ENCODE peak calls at places on chromosomes 12 and 14, in four cellular contexts. O is type B pancreatic cell, Q is fibroblast of pulmonary artery, R is glutamatergic neuron. K is an unnamed sample.

GRCh38 chr12:27009926-27010325 is 4.3 kb downstream of the TM7SF3 start:
- DNase-seq in O (no peak), Q (no peak), R (no peak), K (no peak)

GRCh38 chr12:12467222-12467621 is 95.4 kb downstream of the DUSP16 start:
- DNase-seq in O (no peak), Q (no peak), R (no peak), K (no peak)

GRCh38 chr12:64796205-64796845 is 28.1 kb upstream of the TBC1D30 start:
- DNase-seq in O (no peak), Q (peak), R (peak), K (no peak)

GRCh38 chr14:53408175-53408879 is 255.2 kb upstream of the DDHD1 start:
- DNase-seq in O (no peak), Q (no peak), R (no peak), K (no peak)

GRCh38 chr14:66746316-66747006 is 238.5 kb downstream of the GPHN start:
- DNase-seq in O (no peak), Q (peak), R (no peak), K (no peak)

GRCh38 chr14:37252434-37252833 is 54.7 kb downstream of the MIPOL1 start:
- DNase-seq in O (no peak), Q (no peak), R (no peak), K (no peak)

GRCh38 chr14:64191756-64192155 is 102.4 kb downstream of the ESR2 start:
- DNase-seq in O (no peak), Q (peak), R (no peak), K (no peak)

GRCh38 chr12:52899338-52900035 is 5.4 kb downstream of the KRT8 start:
- DNase-seq in O (no peak), Q (no peak), R (no peak), K (no peak)

GRCh38 chr12:121537814-121538698 is 42.8 kb downstream of the KDM2B start:
- DNase-seq in O (no peak), Q (no peak), R (no peak), K (no peak)

GRCh38 chr14:33435911-33436310 is 497.2 kb downstream of the NPAS3 start:
- DNase-seq in O (no peak), Q (peak), R (no peak), K (no peak)

GRCh38 chr12:53604581-53604980 is 21.6 kb downstream of the ATF7 start:
- DNase-seq in O (no peak), Q (no peak), R (no peak), K (no peak)

GRCh38 chr14:57729208-57730187 is 136.4 kb downstream of the SLC35F4 start:
- DNase-seq in O (no peak), Q (no peak), R (no peak), K (no peak)

GRCh38 chr12:111363578-111363977 is 5.3 kb downstream of the PHETA1 start:
- DNase-seq in O (no peak), Q (peak), R (no peak), K (no peak)

GRCh38 chr12:1533602-1534304 is 60.6 kb downstream of the FBXL14 start:
- DNase-seq in O (no peak), Q (no peak), R (peak), K (peak)

GRCh38 chr12:127781336-127781735 is 485.6 kb upstream of the TMEM132C start:
- DNase-seq in O (no peak), Q (no peak), R (no peak), K (no peak)

GRCh38 chr14:63295991-63296630 is 22.6 kb downstream of the GPHB5 start:
- DNase-seq in O (no peak), Q (peak), R (no peak), K (no peak)

GRCh38 chr14:69423279-69423678 is 24.8 kb downstream of the SLC39A9 start:
- DNase-seq in O (no peak), Q (peak), R (no peak), K (no peak)

GRCh38 chr12:105590571-105590970 is 260.1 kb downstream of the C12orf75 start:
- DNase-seq in O (no peak), Q (no peak), R (no peak), K (no peak)

GRCh38 chr12:1357171-1357570 is 237.2 kb downstream of the FBXL14 start:
- DNase-seq in O (no peak), Q (peak), R (no peak), K (no peak)

GRCh38 chr12:78157199-78157598 is 326.5 kb downstream of the NAV3 start:
- DNase-seq in O (no peak), Q (no peak), R (no peak), K (no peak)

GRCh38 chr12:123998960-123999359 is 25.9 kb downstream of the ZNF664 start:
- DNase-seq in O (no peak), Q (peak), R (no peak), K (no peak)

GRCh38 chr12:130137141-130138018 is 24.9 kb upstream of the FZD10 start:
- DNase-seq in O (no peak), Q (no peak), R (no peak), K (no peak)

GRCh38 chr12:124694250-124694649 is 126.8 kb upstream of the NCOR2 start:
- DNase-seq in O (no peak), Q (no peak), R (no peak), K (no peak)

GRCh38 chr12:75404231-75404630 is 13.3 kb downstream of the GLIPR1L2 start:
- DNase-seq in O (no peak), Q (no peak), R (no peak), K (no peak)

GRCh38 chr12:18383203-18383602 is 121.9 kb downstream of the PIK3C2G start:
- DNase-seq in O (no peak), Q (peak), R (no peak), K (no peak)

GRCh38 chr12:127941332-127941731 is 325.6 kb upstream of the TMEM132C start:
- DNase-seq in O (no peak), Q (no peak), R (no peak), K (no peak)

GRCh38 chr12:21334100-21334499 is 617 bp downstream of the SLCO1A2 start:
- DNase-seq in O (no peak), Q (no peak), R (no peak), K (no peak)

GRCh38 chr14:101101456-101102056 is 198.0 kb upstream of the RTL1 start:
- DNase-seq in O (no peak), Q (peak), R (no peak), K (no peak)

GRCh38 chr12:65510584-65511050 is 232.1 kb downstream of the MSRB3 start:
- DNase-seq in O (peak), Q (peak), R (no peak), K (peak)

GRCh38 chr14:77067632-77068514 is 30.2 kb upstream of the CIPC start:
- DNase-seq in O (peak), Q (peak), R (peak), K (peak)

GRCh38 chr12:65823481-65824313 is 586 bp upstream of the HMGA2 start:
- DNase-seq in O (peak), Q (peak), R (peak), K (peak)

GRCh38 chr14:95784137-95784536 is 70.2 kb upstream of the TCL1A start:
- DNase-seq in O (no peak), Q (peak), R (no peak), K (no peak)

GRCh38 chr12:22856120-22856699 is 231.2 kb downstream of the ETNK1 start:
- DNase-seq in O (no peak), Q (peak), R (no peak), K (no peak)

GRCh38 chr12:38817942-38818341 is 87.4 kb downstream of the CPNE8 start:
- DNase-seq in O (no peak), Q (no peak), R (no peak), K (no peak)

GRCh38 chr14:70907996-70908917 is 998 bp downstream of the PCNX1 start:
- DNase-seq in O (peak), Q (peak), R (peak), K (peak)

GRCh38 chr12:51922762-51923505 is 15.6 kb downstream of the ACVRL1 start:
- DNase-seq in O (no peak), Q (peak), R (no peak), K (no peak)

GRCh38 chr14:23899788-23900187 is 53.8 kb upstream of the DHRS4 start:
- DNase-seq in O (no peak), Q (no peak), R (no peak), K (no peak)

GRCh38 chr14:23894687-23895419 is 58.7 kb upstream of the DHRS4 start:
- DNase-seq in O (no peak), Q (no peak), R (no peak), K (no peak)

DNA sequence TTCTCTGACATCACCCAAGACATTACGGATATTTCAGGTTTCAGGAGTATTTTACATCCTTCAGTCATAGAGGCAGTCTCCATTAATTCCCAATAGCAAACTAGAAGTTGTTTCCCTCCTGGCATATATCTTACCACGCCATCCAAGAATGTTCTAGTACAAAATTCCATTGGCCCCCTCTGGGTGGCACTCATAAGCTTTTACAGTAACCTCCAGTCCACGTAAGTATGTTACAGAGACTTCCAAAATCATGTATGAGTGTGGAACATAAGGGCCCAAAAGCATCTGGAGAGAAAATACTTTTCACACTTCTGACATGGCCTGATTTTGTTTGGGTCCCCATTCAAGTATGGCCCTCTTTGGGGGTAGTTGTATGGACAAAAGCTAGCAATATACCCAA is 58.1 kb upstream of the DHRS4 start:
- DNase-seq in O (no peak), Q (peak), R (no peak), K (no peak)
- TF ChIP-seq CTCF in O (no peak), Q (peak), R (no peak), K (no peak)

GRCh38 chr12:109770104-109770860 is 56.7 kb downstream of the FAM222A start:
- DNase-seq in O (peak), Q (no peak), R (no peak), K (no peak)

GRCh38 chr12:109767991-109768900 is 54.6 kb downstream of the FAM222A start:
- DNase-seq in O (peak), Q (no peak), R (no peak), K (no peak)

GRCh38 chr12:109770861-109771670 is 57.4 kb downstream of the FAM222A start:
- DNase-seq in O (peak), Q (no peak), R (no peak), K (peak)

GRCh38 chr12:109767456-109767855 is 53.8 kb downstream of the FAM222A start:
- DNase-seq in O (peak), Q (no peak), R (no peak), K (no peak)

GRCh38 chr12:109768901-109769670 is 55.5 kb downstream of the FAM222A start:
- DNase-seq in O (peak), Q (no peak), R (no peak), K (no peak)
- TF ChIP-seq CTCF in O (no peak), Q (no peak), R (no peak), K (no peak)

DNA sequence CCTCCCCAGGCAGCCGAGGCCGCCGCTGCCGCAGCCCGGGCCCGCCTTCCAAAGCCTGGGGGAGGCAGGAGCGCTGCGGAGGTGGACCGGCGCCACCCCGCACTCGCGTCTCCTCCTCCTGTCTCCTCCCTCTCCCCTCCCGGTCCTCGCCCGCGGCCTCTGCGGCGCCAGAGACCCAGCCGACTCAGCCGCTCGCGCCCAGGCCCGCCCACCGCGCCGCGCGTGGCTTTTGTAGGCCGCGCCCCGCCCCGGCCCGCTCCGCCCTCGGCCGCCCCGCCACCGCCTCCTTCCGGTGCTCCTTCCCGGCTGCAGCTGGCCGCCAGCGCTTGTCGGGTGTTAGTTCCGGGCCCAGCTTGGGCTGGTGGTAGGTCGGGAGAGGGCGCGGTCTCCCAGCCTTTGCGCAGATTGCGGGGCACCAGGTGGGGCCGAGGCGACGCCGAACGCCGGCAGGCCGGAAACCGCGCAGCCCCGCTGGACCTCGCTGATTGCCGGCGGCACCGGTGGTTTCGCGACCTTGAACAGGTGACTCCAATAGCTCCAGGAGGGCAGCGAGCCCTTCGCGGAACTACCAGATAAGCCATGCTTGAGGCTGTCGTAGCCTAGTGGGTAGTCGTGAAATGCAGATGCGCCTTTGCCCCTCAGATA is at the start of gene CAPRIN2:
- DNase-seq in O (peak), Q (peak), R (peak), K (peak)
- TF ChIP-seq CTCF in O (no peak), Q (no peak), R (no peak), K (peak)

GRCh38 chr14:106790189-106791036 is 1264.0 kb downstream of the TMEM121 start:
- DNase-seq in O (no peak), Q (no peak), R (no peak), K (no peak)

GRCh38 chr14:106786697-106787096 is 1260.3 kb downstream of the TMEM121 start:
- DNase-seq in O (no peak), Q (no peak), R (no peak), K (no peak)

GRCh38 chr14:106792543-106792942 is 1266.2 kb downstream of the TMEM121 start:
- DNase-seq in O (no peak), Q (no peak), R (no peak), K (no peak)

GRCh38 chr14:106788534-106788933 is 1262.2 kb downstream of the TMEM121 start:
- DNase-seq in O (no peak), Q (no peak), R (no peak), K (no peak)

GRCh38 chr14:106789318-106789717 is 1262.9 kb downstream of the TMEM121 start:
- DNase-seq in O (no peak), Q (no peak), R (no peak), K (no peak)
- TF ChIP-seq CTCF in O (no peak), Q (no peak), R (no peak), K (no peak)

DNA sequence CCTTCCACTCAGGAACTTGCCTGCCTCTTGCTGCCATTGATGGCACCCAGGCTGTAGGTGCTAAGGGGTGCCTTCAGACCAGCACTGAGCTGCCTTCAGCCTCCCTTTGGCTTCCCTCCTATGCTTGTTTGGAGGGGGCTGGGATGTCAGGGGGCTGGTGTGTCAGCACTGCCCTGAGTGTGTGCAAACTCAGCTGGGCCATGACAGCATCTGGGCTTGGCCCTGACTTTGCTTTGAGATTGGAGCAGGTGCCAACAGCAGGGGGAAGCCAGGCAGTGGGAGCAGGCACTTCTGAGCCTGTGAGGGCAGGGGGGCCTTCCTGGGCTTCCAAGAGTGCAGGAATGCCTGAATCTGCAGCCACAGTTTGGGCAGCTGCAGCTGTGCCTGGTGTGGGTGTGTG is 56.9 kb downstream of the ATP23 start:
- DNase-seq in O (no peak), Q (no peak), R (no peak), K (no peak)
- TF ChIP-seq CTCF in O (no peak), Q (no peak), R (no peak), K (no peak)

GRCh38 chr12:70268972-70269371 is 25.7 kb downstream of the CNOT2 start:
- DNase-seq in O (no peak), Q (no peak), R (no peak), K (no peak)

GRCh38 chr12:70270108-70270507 is 26.9 kb downstream of the CNOT2 start:
- DNase-seq in O (no peak), Q (no peak), R (no peak), K (no peak)

GRCh38 chr12:70264067-70264867 is 21.0 kb downstream of the CNOT2 start:
- DNase-seq in O (no peak), Q (no peak), R (no peak), K (no peak)

GRCh38 chr12:70265132-70265531 is 21.9 kb downstream of the CNOT2 start:
- DNase-seq in O (no peak), Q (no peak), R (no peak), K (no peak)

GRCh38 chr12:70267550-70267949 is 24.3 kb downstream of the CNOT2 start:
- DNase-seq in O (no peak), Q (peak), R (no peak), K (no peak)
- TF ChIP-seq CTCF in O (no peak), Q (no peak), R (no peak), K (no peak)

DNA sequence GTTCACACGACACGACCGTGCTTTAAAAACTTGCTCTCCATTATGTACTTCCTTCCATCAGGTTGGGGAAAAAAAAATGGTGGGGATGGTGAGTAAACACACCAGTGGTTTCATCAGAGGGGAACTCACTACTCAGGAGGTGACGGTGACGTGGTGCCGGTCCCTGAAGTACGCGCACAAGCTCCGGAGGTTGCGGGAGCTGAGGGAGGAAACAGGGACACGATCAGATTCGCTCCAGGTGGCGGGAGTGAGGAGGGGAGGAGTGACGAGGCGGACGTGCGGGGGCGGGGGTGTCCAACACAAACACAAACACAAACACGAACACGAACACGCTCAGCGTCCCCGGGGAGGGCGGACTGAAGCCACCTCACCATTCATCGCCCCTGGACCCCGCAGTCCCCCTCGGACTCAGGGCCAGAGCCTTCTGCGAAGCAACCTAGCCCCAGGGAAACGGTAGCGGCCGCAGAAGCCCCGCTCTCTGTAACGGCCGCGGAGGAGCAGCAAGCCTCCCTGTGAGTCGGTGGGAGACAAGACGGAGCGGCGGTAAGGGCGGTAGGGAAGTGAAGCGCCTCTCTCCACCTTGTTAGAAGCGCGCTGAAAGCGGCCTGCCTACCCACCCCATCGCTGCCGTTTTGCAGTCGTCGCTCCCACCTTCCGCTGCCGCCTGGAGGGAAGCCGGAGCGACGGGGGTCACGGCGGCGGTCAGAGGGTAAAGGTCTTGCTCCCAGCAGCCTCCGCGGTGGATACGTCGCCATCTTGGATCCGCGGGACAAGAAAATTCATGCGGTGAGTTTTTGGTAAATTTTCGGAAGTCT is at the start of gene CNOT2:
- DNase-seq in O (peak), Q (peak), R (peak), K (peak)
- TF ChIP-seq CTCF in O (no peak), Q (no peak), R (no peak), K (no peak)